ENCODE peak calls at places on chromosomes 2 and 18, in five cellular contexts. O is hepatic stellate cell; B is endothelial cell; P is activated naive CD8-positive, alpha-beta T cell treated with anti-CD3 and anti-CD28 coated beads, Interleukin-2, amount 50 U/mL, for 16 hours; U is Calu3. E is an unnamed sample.

GRCh38 chr2:148528356-148529064 is 116.0 kb upstream of the EPC2 start:
- DNase-seq in B (no peak), U (no peak), P (no peak), O (no peak), E (no peak)

GRCh38 chr2:219181531-219181930 is 3.5 kb downstream of the RETREG2 start:
- DNase-seq in P (no peak), B (no peak), U (no peak), O (no peak), E (no peak)

GRCh38 chr18:805008-805754 is 6.9 kb downstream of the YES1 start:
- DNase-seq in U (no peak), P (no peak), B (no peak), O (no peak), E (no peak)

GRCh38 chr2:191217580-191217979 is 27.6 kb upstream of the MYO1B start:
- DNase-seq in P (no peak), U (no peak), O (no peak), B (no peak), E (no peak)

GRCh38 chr2:3519255-3520190 is at the start of gene ADI1:
- DNase-seq in B (peak; percentile 73), P (peak; percentile 47), U (peak; percentile 82), O (peak; percentile 79), E (peak; percentile 52)

GRCh38 chr18:12312936-12313335 is 4.9 kb downstream of the TUBB6 start:
- DNase-seq in O (no peak), P (no peak), U (no peak), B (no peak), E (no peak)

GRCh38 chr2:152646264-152646663 is 71.0 kb downstream of the PRPF40A start:
- DNase-seq in P (no peak), O (no peak), U (no peak), B (no peak), E (no peak)

GRCh38 chr2:105576440-105577241 is 168.1 kb upstream of the NCK2 start:
- DNase-seq in U (peak; percentile 23), B (no peak), O (peak; percentile 59), P (no peak), E (no peak)

GRCh38 chr2:86703704-86704370 is 16.3 kb upstream of the RMND5A start:
- DNase-seq in B (no peak), O (no peak), P (no peak), U (peak; percentile 77), E (no peak)

GRCh38 chr18:34787931-34788532 is 77.9 kb downstream of the DTNA start:
- DNase-seq in O (peak; percentile 21), U (peak; percentile 32), P (no peak), B (peak; percentile 44), E (no peak)

GRCh38 chr2:74887445-74887951 is 53.6 kb downstream of the HK2 start:
- DNase-seq in O (peak; percentile 60), B (no peak), P (no peak), U (no peak), E (no peak)

GRCh38 chr2:71801969-71802368 is 345.7 kb downstream of the CYP26B1 start:
- DNase-seq in U (peak; percentile 47), B (peak; percentile 81), O (peak; percentile 77), P (no peak), E (no peak)

GRCh38 chr2:128330583-128330982 is 11.9 kb upstream of the HS6ST1 start:
- DNase-seq in O (no peak), U (no peak), B (no peak), P (no peak), E (no peak)

GRCh38 chr18:46481048-46481846 is 175.8 kb downstream of the LOXHD1 start:
- DNase-seq in O (peak; percentile 45), U (peak; percentile 72), B (peak; percentile 79), P (peak; percentile 43), E (peak; percentile 0)

GRCh38 chr2:158038906-158039305 is 62.8 kb upstream of the UPP2 start:
- DNase-seq in O (no peak), U (no peak), P (no peak), B (no peak), E (no peak)

GRCh38 chr2:54675738-54676137 is 47.7 kb upstream of the EML6 start:
- DNase-seq in U (no peak), P (no peak), B (no peak), O (no peak), E (no peak)

GRCh38 chr2:200199576-200200263 is 106.8 kb upstream of the SPATS2L start:
- DNase-seq in O (no peak), B (no peak), P (no peak), U (peak; percentile 37), E (no peak)

GRCh38 chr2:208783184-208783583 is 376.6 kb downstream of the PTH2R start:
- DNase-seq in B (no peak), P (no peak), O (no peak), U (peak; percentile 11), E (no peak)

GRCh38 chr2:199903111-199903510 is 8.0 kb upstream of the C2orf69 start:
- DNase-seq in P (no peak), U (no peak), O (no peak), B (no peak), E (no peak)

GRCh38 chr18:50870138-50870845 is 8.6 kb upstream of the ME2 start:
- DNase-seq in O (no peak), U (peak; percentile 61), B (no peak), P (no peak), E (peak; percentile 66)

GRCh38 chr2:233140913-233141469 is 80.8 kb downstream of the INPP5D start:
- DNase-seq in B (no peak), O (no peak), P (no peak), U (no peak), E (no peak)

GRCh38 chr2:230870544-230871360 is 6.0 kb downstream of the ITM2C start:
- DNase-seq in P (no peak), B (no peak), U (no peak), O (no peak), E (no peak)

GRCh38 chr2:84290537-84290936 is 168.5 kb downstream of the SUCLG1 start:
- DNase-seq in O (no peak), P (no peak), B (no peak), U (no peak), E (no peak)

GRCh38 chr2:227615906-227616305 is 1.3 kb upstream of the SCYGR3 start:
- DNase-seq in B (no peak), O (no peak), P (no peak), U (no peak), E (no peak)